ENCODE peak calls at places on chromosome 18, in seven cellular contexts. L is cardiac muscle cell, Z is left lung, B is Peyer's patch, K is ovary, E is K562, P is GM23248. M is an unnamed sample.

GRCh38 chr18:50757358-50757757 is 62.5 kb downstream of the MRO start:
- DNase-seq in L (no peak), K (no peak), E (no peak), Z (no peak), B (no peak), P (no peak), M (no peak)

GRCh38 chr18:80251700-80252099 is 4.4 kb upstream of the PARD6G start:
- DNase-seq in Z (no peak), L (no peak), E (no peak), K (no peak), P (no peak), B (no peak), M (no peak)

GRCh38 chr18:41459657-41460056 is 495.4 kb upstream of the PIK3C3 start:
- DNase-seq in L (peak; percentile 10), B (no peak), K (no peak), E (no peak), P (no peak), Z (no peak), M (no peak)

GRCh38 chr18:29188760-29189159 is 1011.8 kb upstream of the CDH2 start:
- DNase-seq in Z (no peak), K (no peak), L (no peak), P (peak; percentile 30), B (no peak), E (no peak), M (no peak)

GRCh38 chr18:72830109-72830508 is 37.7 kb downstream of the NETO1 start:
- DNase-seq in P (peak; percentile 3), Z (no peak), E (no peak), B (no peak), L (no peak), K (no peak), M (no peak)

GRCh38 chr18:11859282-11859797 is 8.1 kb downstream of the CHMP1B start:
- DNase-seq in L (no peak), P (no peak), K (no peak), Z (no peak), B (no peak), E (no peak), M (no peak)

GRCh38 chr18:63532471-63532870 is 9.7 kb upstream of the SERPINB12 start:
- DNase-seq in B (no peak), P (no peak), K (no peak), Z (no peak), L (no peak), E (no peak), M (no peak)

GRCh38 chr18:832085-832681 is 20.1 kb upstream of the YES1 start:
- DNase-seq in L (no peak), B (peak; percentile 84), E (peak; percentile 80), K (peak; percentile 25), P (no peak), Z (peak; percentile 72), M (no peak)

GRCh38 chr18:59810183-59810582 is 89.6 kb upstream of the PMAIP1 start:
- DNase-seq in Z (no peak), E (no peak), L (no peak), K (no peak), B (no peak), P (no peak), M (no peak)

GRCh38 chr18:34773378-34773777 is 63.3 kb downstream of the DTNA start:
- DNase-seq in B (no peak), Z (no peak), L (no peak), P (peak; percentile 66), K (no peak), E (no peak), M (no peak)

GRCh38 chr18:28189400-28190239 is 12.7 kb upstream of the CDH2 start:
- DNase-seq in B (no peak), L (peak; percentile 88), P (peak; percentile 83), E (peak; percentile 18), K (no peak), Z (no peak), M (peak; percentile 8)

GRCh38 chr18:9494778-9495302 is 19.5 kb downstream of the RALBP1 start:
- DNase-seq in P (no peak), L (peak; percentile 41), B (no peak), K (no peak), E (no peak), Z (no peak), M (no peak)

GRCh38 chr18:22271030-22271429 is 101.6 kb downstream of the GATA6 start:
- DNase-seq in P (no peak), L (no peak), B (no peak), E (no peak), K (no peak), Z (no peak), M (no peak)

GRCh38 chr18:76472811-76473210 is 22.2 kb downstream of the ZNF516 start:
- DNase-seq in K (no peak), E (no peak), B (no peak), P (no peak), L (no peak), Z (no peak), M (no peak)

GRCh38 chr18:55318864-55319516 is 269.0 kb downstream of the TCF4 start:
- DNase-seq in L (peak; percentile 63), P (peak; percentile 67), B (no peak), K (no peak), Z (no peak), E (no peak), M (no peak)

GRCh38 chr18:45277870-45278269 is 337.4 kb upstream of the SLC14A2 start:
- DNase-seq in P (no peak), K (no peak), E (no peak), Z (no peak), L (no peak), B (no peak), M (no peak)
- H3K27ac ChIP-seq in P (no peak overlapping the region), K (no peak overlapping the region), E (no peak overlapping the region), Z (no peak overlapping the region), L (no peak overlapping the region), B (no peak overlapping the region), M (no peak overlapping the region)

GRCh38 chr18:23340661-23341060 is 112.4 kb upstream of the RIOK3 start:
- DNase-seq in K (no peak), L (peak; percentile 74), B (no peak), E (no peak), Z (no peak), P (no peak), M (no peak)
- H3K27ac ChIP-seq in K (no peak overlapping the region), L (no peak overlapping the region), B (no peak overlapping the region), E (no peak overlapping the region), Z (peak overlapping the region; percentile 67), P (no peak overlapping the region), M (no peak overlapping the region)

GRCh38 chr18:70650878-70651277 is 362.0 kb downstream of the SOCS6 start:
- DNase-seq in Z (no peak), L (no peak), B (no peak), E (no peak), P (no peak), K (no peak), M (no peak)
- H3K27ac ChIP-seq in Z (no peak overlapping the region), L (no peak overlapping the region), B (no peak overlapping the region), E (no peak overlapping the region), P (no peak overlapping the region), K (no peak overlapping the region), M (no peak overlapping the region)

DNA sequence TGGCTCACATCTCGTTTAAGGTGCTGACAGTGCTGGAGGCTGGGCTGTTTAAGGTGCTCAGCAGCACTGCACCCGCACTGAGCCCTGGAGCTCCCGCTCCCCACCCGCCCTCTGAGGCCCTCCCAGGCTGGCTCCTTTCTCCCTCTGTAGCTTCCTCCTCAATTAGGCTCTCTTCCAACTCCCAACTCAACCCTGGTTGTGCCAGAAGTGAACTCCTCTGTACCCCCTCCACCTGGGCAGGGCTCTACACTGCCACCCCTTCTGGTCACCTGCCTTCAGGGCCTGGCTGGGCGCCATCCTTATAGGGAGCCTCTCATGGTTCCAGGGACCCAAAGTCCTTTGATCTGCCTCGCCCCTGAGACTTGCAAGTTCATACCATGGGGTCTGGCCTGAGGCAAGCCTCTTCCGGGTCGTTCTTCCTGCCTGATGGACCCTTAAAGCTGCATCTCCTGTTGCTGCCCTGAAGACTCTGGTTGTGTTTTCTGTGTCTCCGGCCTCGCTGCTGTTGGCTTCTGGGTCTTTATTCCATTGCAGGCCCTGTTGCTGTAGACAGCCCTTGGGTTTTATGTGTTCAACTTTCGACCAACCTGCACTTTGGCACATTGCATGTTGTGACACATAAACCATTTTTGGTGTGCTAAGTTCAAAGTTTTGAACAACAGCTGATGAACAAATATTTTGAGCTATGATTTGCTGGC is 199.6 kb downstream of the LDLRAD4 start:
- DNase-seq in K (no peak), Z (no peak), P (no peak), L (no peak), E (no peak), B (peak; percentile 83), M (no peak)
- H3K27ac ChIP-seq in K (no peak overlapping the region), Z (no peak overlapping the region), P (no peak overlapping the region), L (no peak overlapping the region), E (no peak overlapping the region), B (peak overlapping the region; percentile 64), M (no peak overlapping the region)

GRCh38 chr18:70135604-70136003 is 69.9 kb downstream of the RTTN start:
- DNase-seq in Z (no peak), E (no peak), B (no peak), L (no peak), K (no peak), P (peak; percentile 5), M (no peak)

GRCh38 chr18:70127307-70127828 is 78.1 kb downstream of the RTTN start:
- DNase-seq in Z (no peak), L (no peak), K (no peak), B (no peak), P (no peak), E (no peak), M (no peak)

GRCh38 chr18:70128271-70128670 is 77.2 kb downstream of the RTTN start:
- DNase-seq in P (no peak), B (no peak), Z (no peak), L (no peak), E (no peak), K (no peak), M (no peak)

DNA sequence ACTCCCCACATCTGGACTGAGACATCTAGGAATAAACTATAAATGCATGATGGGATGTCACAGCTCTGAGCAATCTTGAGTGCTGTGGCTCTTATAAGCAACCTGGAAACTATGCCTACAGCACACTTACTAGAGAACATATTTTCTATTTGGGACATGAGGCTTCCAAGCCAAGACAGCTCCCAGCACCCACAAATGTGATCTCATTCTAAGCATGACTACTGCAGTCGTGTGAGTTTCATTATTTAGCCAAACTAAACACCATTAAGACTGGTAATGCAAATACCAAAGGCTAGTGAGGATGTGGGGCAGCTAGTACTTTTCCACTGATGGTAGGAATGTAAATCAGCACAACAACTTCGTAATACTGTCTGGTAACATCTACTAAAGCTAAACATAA is 72.5 kb downstream of the RTTN start:
- DNase-seq in Z (no peak), L (peak; percentile 67), P (peak; percentile 96), B (no peak), E (no peak), K (no peak), M (peak; percentile 8)
- H3K27ac ChIP-seq in Z (no peak overlapping the region), L (no peak overlapping the region), P (peak overlapping the region; percentile 80), B (no peak overlapping the region), E (no peak overlapping the region), K (no peak overlapping the region), M (no peak overlapping the region)

GRCh38 chr18:3452750-3453539 is 3.0 kb downstream of the TGIF1 start:
- DNase-seq in P (peak; percentile 51), Z (no peak), E (no peak), L (peak; percentile 40), B (no peak), K (no peak), M (no peak)
- H3K27ac ChIP-seq in P (peak overlapping the region; percentile 100), Z (peak overlapping the region; percentile 99), E (peak overlapping the region; percentile 86), L (peak overlapping the region; percentile 94), B (peak overlapping the region; percentile 97), K (peak overlapping the region; percentile 72), M (peak overlapping the region; percentile 99)